ENCODE peak calls at places on chromosomes 11 and 22, in ten cellular contexts. N is GM06990, O is HCT116, C is upper lobe of left lung, L is fibroblast of lung, M is ovary, P is stomach, I is BE2C, K is AG04450, B is body of pancreas. W is an unnamed sample. For H3K27me3, the result is how much of the 10 kb centered on the place peaks cover.

GRCh38 chr11:33515347-33515746 is 185.3 kb downstream of the C11orf91 start:
- DNase-seq in N (peak), O (no peak), C (no peak), L (no peak), M (no peak), P (no peak), I (no peak), K (no peak), B (no peak), W (no peak)

GRCh38 chr11:30471244-30471643 is 114.9 kb downstream of the MPPED2 start:
- DNase-seq in N (no peak), O (no peak), C (no peak), L (no peak), M (no peak), P (no peak), I (no peak), K (no peak), B (no peak), W (no peak)

GRCh38 chr11:1938343-1939005 is 8.7 kb upstream of the MRPL23 start:
- DNase-seq in N (no peak), O (no peak), C (peak), L (no peak), M (no peak), P (no peak), I (peak), K (no peak), B (no peak), W (no peak)

GRCh38 chr11:75733346-75734107 is 15.9 kb downstream of the MOGAT2 start:
- DNase-seq in N (no peak), O (no peak), C (no peak), L (no peak), M (no peak), P (peak), I (no peak), K (no peak), B (no peak), W (no peak)

GRCh38 chr11:121451982-121452608 is at the start of gene SORL1:
- DNase-seq in N (peak), O (no peak), C (peak), L (peak), M (peak), P (peak), I (peak), K (no peak), B (peak), W (no peak)

GRCh38 chr22:29030016-29030617 is 31.5 kb downstream of the C22orf31 start:
- DNase-seq in N (no peak), O (peak), C (peak), L (peak), M (no peak), P (peak), I (no peak), K (no peak), B (peak), W (no peak)

GRCh38 chr11:109423114-109423859 is 1.3 kb downstream of the C11orf87 start:
- DNase-seq in N (peak), O (no peak), C (peak), L (peak), M (no peak), P (no peak), I (peak), K (no peak), B (no peak), W (no peak)

GRCh38 chr22:19805821-19806212 is 45.2 kb downstream of the TBX1 start:
- DNase-seq in N (no peak), O (no peak), C (peak), L (no peak), M (peak), P (no peak), I (no peak), K (no peak), B (no peak), W (peak)

GRCh38 chr11:64620286-64620962 is 29.4 kb downstream of the SLC22A12 start:
- DNase-seq in N (no peak), O (no peak), C (no peak), L (peak), M (peak), P (no peak), I (peak), K (no peak), B (peak), W (no peak)

GRCh38 chr11:986270-986951 is 50.1 kb downstream of the MUC6 start:
- DNase-seq in N (no peak), O (no peak), C (no peak), L (no peak), M (no peak), P (peak), I (no peak), K (no peak), B (no peak), W (no peak)

GRCh38 chr11:72637926-72638325 is 36.3 kb downstream of the PDE2A start:
- DNase-seq in N (no peak), O (no peak), C (no peak), L (no peak), M (no peak), P (no peak), I (peak), K (no peak), B (no peak), W (no peak)

GRCh38 chr11:47270331-47271271 is 668 bp downstream of the MADD start:
- DNase-seq in N (peak), O (no peak), C (no peak), L (peak), M (no peak), P (no peak), I (peak), K (no peak), B (peak), W (no peak)

GRCh38 chr11:76861490-76861953 is 804 bp downstream of the ACER3 start:
- DNase-seq in N (no peak), O (no peak), C (no peak), L (no peak), M (no peak), P (no peak), I (no peak), K (no peak), B (no peak), W (no peak)

GRCh38 chr11:130071211-130071712 is 1.6 kb downstream of the APLP2 start:
- DNase-seq in N (no peak), O (no peak), C (no peak), L (peak), M (no peak), P (no peak), I (no peak), K (no peak), B (no peak), W (no peak)

DNA sequence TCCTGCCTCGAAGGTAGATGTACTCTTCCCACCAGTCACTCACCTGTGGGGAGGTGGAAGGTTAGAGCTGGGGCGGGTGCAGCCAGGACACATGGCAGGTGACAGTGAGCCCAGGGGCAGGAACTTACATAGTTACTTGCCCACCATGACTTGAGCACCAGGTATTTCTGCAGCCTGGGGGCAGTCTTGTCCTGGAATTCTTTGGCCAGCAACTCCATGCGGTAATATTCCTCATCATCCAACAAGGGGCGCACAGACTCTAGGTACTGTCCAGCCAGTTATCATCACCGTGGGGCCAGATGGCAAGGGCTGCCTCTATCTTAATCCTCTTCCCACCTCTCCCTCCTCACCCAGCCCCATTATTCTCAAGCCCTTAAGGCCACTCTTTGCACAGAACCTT is 2.2 kb downstream of the CPT1B start:
- DNase-seq in N (no peak), O (peak), C (no peak), L (peak), M (no peak), P (no peak), I (peak), K (no peak), B (no peak), W (peak)
- TF ChIP-seq CTCF in N (no peak), O (peak), C (no peak), L (peak), M (no peak), P (peak), I (peak), K (peak), B (peak), W (peak)

DNA sequence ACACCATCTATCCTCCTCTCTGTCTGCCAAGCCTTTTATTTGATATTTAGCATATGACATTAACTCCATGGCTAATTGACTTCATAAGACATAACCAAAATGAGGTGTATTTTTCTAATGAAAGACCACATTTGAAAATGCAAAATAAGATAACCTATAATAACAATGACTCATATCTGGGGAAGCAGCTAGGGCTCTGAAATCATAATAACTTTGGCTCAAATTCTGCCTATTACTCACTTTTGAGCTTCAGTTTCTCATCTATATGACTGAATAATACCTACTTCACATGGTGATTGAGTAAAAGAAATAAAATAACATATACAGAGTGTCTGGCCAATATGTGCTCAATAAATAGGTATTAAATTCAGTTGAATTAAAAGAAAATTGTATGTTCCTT is 1419.8 kb upstream of the TENM4 start:
- DNase-seq in N (no peak), O (no peak), C (no peak), L (peak), M (no peak), P (no peak), I (no peak), K (no peak), B (no peak), W (no peak)
- H3K4me3 ChIP-seq in N (no peak), O (no peak), C (no peak), L (no peak), M (no peak), P (no peak), I (no peak), K (no peak), B (no peak), W (no peak)

GRCh38 chr11:10587995-10588394 is 19.5 kb upstream of the LYVE1 start:
- DNase-seq in N (no peak), O (no peak), C (no peak), L (no peak), M (no peak), P (no peak), I (no peak), K (no peak), B (no peak), W (no peak)
- H3K27me3 ChIP-seq in N (under half), O (under half), C (under half), L (under half), M (under half), P (under half), I (under half), K (under half), B (under half), W (under half)

GRCh38 chr11:61429346-61429690 is 457 bp downstream of the CPSF7 start:
- DNase-seq in N (peak), O (peak), C (peak), L (peak), M (peak), P (peak), I (peak), K (no peak), B (no peak), W (no peak)
- TF ChIP-seq CTCF in N (peak), O (no peak), C (peak), L (no peak), M (no peak), P (peak), I (peak), K (no peak), B (no peak), W (peak)

GRCh38 chr22:28002181-28002700 is 83.2 kb upstream of the PITPNB start:
- DNase-seq in N (no peak), O (no peak), C (peak), L (no peak), M (no peak), P (no peak), I (no peak), K (no peak), B (no peak), W (no peak)
- H3K4me3 ChIP-seq in N (no peak), O (no peak), C (no peak), L (no peak), M (no peak), P (no peak), I (no peak), K (no peak), B (no peak), W (no peak)

W was measured in kidney epithelial cell.